ENCODE peak calls at places on chromosomes 6 and 20, in nine cellular contexts. W is skeletal muscle cell; J is dermis microvascular lymphatic vessel endothelial cell; X is brain pericyte; V is T-helper 2 cell; E is activated CD4-positive, alpha-beta T cell treated with anti-CD3 and anti-CD28 coated beads, Interleukin-2, amount 10 ng/mL, durations not matched to agents 7 days and 5 days; N is T-cell; Z is GM13977; D is naive thymus-derived CD4-positive, alpha-beta T cell. G is an unnamed sample.

GRCh38 chr6:130009148-130009547 is 9.2 kb upstream of the L3MBTL3 start:
- DNase-seq in W (no peak), J (peak; percentile 72), X (no peak), V (no peak), E (no peak), N (no peak), Z (no peak), D (no peak), G (no peak)

GRCh38 chr6:73372516-73372915 is 2.8 kb upstream of the OOEP start:
- DNase-seq in W (no peak), J (no peak), X (no peak), V (no peak), E (no peak), N (no peak), Z (no peak), D (no peak), G (no peak)

GRCh38 chr6:11971154-11971553 is 41.0 kb upstream of the HIVEP1 start:
- DNase-seq in W (peak; percentile 63), J (no peak), X (no peak), V (no peak), E (no peak), N (no peak), Z (no peak), D (no peak), G (peak; percentile 96)

GRCh38 chr6:27130668-27131428 is 116.7 kb upstream of the PRSS16 start:
- DNase-seq in W (no peak), J (no peak), X (no peak), V (no peak), E (no peak), N (no peak), Z (no peak), D (no peak), G (no peak)

GRCh38 chr6:157080986-157081391 is 242.3 kb downstream of the TMEM242 start:
- DNase-seq in W (no peak), J (no peak), X (no peak), V (no peak), E (no peak), N (no peak), Z (no peak), D (no peak), G (no peak)

GRCh38 chr6:28266962-28267694 is at the start of gene ZSCAN26:
- DNase-seq in W (peak; percentile 71), J (peak; percentile 88), X (peak; percentile 69), V (peak; percentile 85), E (peak; percentile 88), N (peak; percentile 75), Z (peak; percentile 77), D (peak; percentile 91), G (peak; percentile 94)

GRCh38 chr20:6044102-6044501 is 9.8 kb downstream of the LRRN4 start:
- DNase-seq in W (no peak), J (no peak), X (no peak), V (no peak), E (no peak), N (no peak), Z (no peak), D (no peak), G (no peak)

GRCh38 chr6:150183105-150183504 is 40.3 kb downstream of the PPP1R14C start:
- DNase-seq in W (no peak), J (no peak), X (no peak), V (no peak), E (no peak), N (no peak), Z (no peak), D (no peak), G (no peak)

GRCh38 chr6:105932440-105932839 is 153.7 kb upstream of the PRDM1 start:
- DNase-seq in W (no peak), J (no peak), X (no peak), V (no peak), E (no peak), N (no peak), Z (no peak), D (no peak), G (peak; percentile 32)

GRCh38 chr6:161921602-161922400 is 647.9 kb upstream of the AGPAT4 start:
- DNase-seq in W (no peak), J (no peak), X (no peak), V (no peak), E (no peak), N (no peak), Z (no peak), D (no peak), G (no peak)

GRCh38 chr6:82712826-82713225 is 349.2 kb downstream of the TPBG start:
- DNase-seq in W (no peak), J (no peak), X (no peak), V (no peak), E (no peak), N (no peak), Z (peak; percentile 32), D (no peak), G (peak; percentile 8)

GRCh38 chr6:35294308-35294945 is 3.2 kb upstream of the DEF6 start:
- DNase-seq in W (no peak), J (peak; percentile 55), X (no peak), V (no peak), E (peak; percentile 63), N (peak; percentile 41), Z (peak; percentile 79), D (peak; percentile 62), G (peak; percentile 39)

GRCh38 chr6:112235956-112236355 is 18.4 kb downstream of the LAMA4 start:
- DNase-seq in W (no peak), J (peak; percentile 88), X (no peak), V (no peak), E (peak; percentile 34), N (no peak), Z (no peak), D (no peak), G (peak; percentile 78)

GRCh38 chr6:42281570-42281969 is 63.9 kb upstream of the MRPS10 start:
- DNase-seq in W (no peak), J (no peak), X (no peak), V (no peak), E (peak; percentile 27), N (peak; percentile 42), Z (no peak), D (peak; percentile 64), G (no peak)

GRCh38 chr6:4010682-4011081 is 68.3 kb downstream of the FAM217A start:
- DNase-seq in W (no peak), J (no peak), X (no peak), V (no peak), E (peak; percentile 50), N (no peak), Z (no peak), D (peak; percentile 10), G (no peak)

GRCh38 chr6:39791850-39792500 is at the start of gene DAAM2:
- DNase-seq in W (no peak), J (peak; percentile 15), X (no peak), V (no peak), E (no peak), N (no peak), Z (no peak), D (no peak), G (peak; percentile 19)

GRCh38 chr6:74899416-74899815 is 306.4 kb downstream of the COL12A1 start:
- DNase-seq in W (peak; percentile 55), J (peak; percentile 67), X (no peak), V (no peak), E (no peak), N (no peak), Z (no peak), D (no peak), G (peak; percentile 69)

GRCh38 chr20:38187512-38187911 is 22.4 kb upstream of the TGM2 start:
- DNase-seq in W (no peak), J (no peak), X (no peak), V (no peak), E (no peak), N (no peak), Z (no peak), D (no peak), G (peak; percentile 43)

GRCh38 chr6:40947876-40948514 is 91.0 kb downstream of the UNC5CL start:
- DNase-seq in W (peak; percentile 52), J (peak; percentile 59), X (no peak), V (no peak), E (no peak), N (no peak), Z (no peak), D (no peak), G (peak; percentile 76)

GRCh38 chr20:10347481-10347880 is 86.5 kb downstream of the MKKS start:
- DNase-seq in W (no peak), J (no peak), X (no peak), V (no peak), E (no peak), N (no peak), Z (no peak), D (no peak), G (no peak)

GRCh38 chr6:21186479-21187055 is 407.0 kb upstream of the SOX4 start:
- DNase-seq in W (no peak), J (peak; percentile 58), X (no peak), V (no peak), E (no peak), N (no peak), Z (no peak), D (no peak), G (no peak)